ENCODE peak calls at places on chromosomes 1 and 21, in five cellular contexts. N is body of pancreas, O is uterus, Z is spleen, D is ovary. M is an unnamed sample. For H3K36me3, the result is how much of the 10 kb centered on the place peaks cover.

GRCh38 chr1:41358152-41358937 is 2.9 kb upstream of the FOXO6 start:
- DNase-seq in N (no peak), O (peak), Z (peak), D (peak), M (peak)

GRCh38 chr1:17539526-17540254 is at the start of gene ARHGEF10L:
- DNase-seq in N (peak), O (no peak), Z (no peak), D (peak), M (peak)

GRCh38 chr1:30670195-30671060 is 53.0 kb downstream of the MATN1 start:
- DNase-seq in N (peak), O (peak), Z (peak), D (no peak), M (no peak)

GRCh38 chr1:153518562-153518961 is 17.2 kb downstream of the S100A6 start:
- DNase-seq in N (no peak), O (no peak), Z (no peak), D (no peak), M (no peak)

GRCh38 chr1:226681652-226682493 is 57.2 kb downstream of the ITPKB start:
- DNase-seq in N (no peak), O (no peak), Z (no peak), D (no peak), M (no peak)

GRCh38 chr1:85571830-85572229 is 8.7 kb upstream of the CCN1 start:
- DNase-seq in N (no peak), O (no peak), Z (no peak), D (no peak), M (no peak)

GRCh38 chr1:159922499-159923202 is 2.7 kb downstream of the TAGLN2 start:
- DNase-seq in N (peak), O (peak), Z (peak), D (peak), M (peak)

GRCh38 chr21:38254970-38255369 is 1.8 kb upstream of the KCNJ15 start:
- DNase-seq in N (no peak), O (no peak), Z (no peak), D (no peak), M (no peak)

GRCh38 chr1:85199667-85200366 is 999 bp downstream of the SYDE2 start:
- DNase-seq in N (peak), O (no peak), Z (no peak), D (no peak), M (no peak)

GRCh38 chr1:14915356-14916054 is 238.0 kb upstream of the TMEM51 start:
- DNase-seq in N (peak), O (peak), Z (no peak), D (peak), M (peak)

GRCh38 chr1:230191079-230191478 is 124.0 kb downstream of the GALNT2 start:
- DNase-seq in N (peak), O (peak), Z (no peak), D (peak), M (peak)

GRCh38 chr21:46570119-46570518 is 34.8 kb downstream of the S100B start:
- DNase-seq in N (no peak), O (no peak), Z (no peak), D (no peak), M (no peak)

GRCh38 chr1:101148987-101149386 is 87.8 kb upstream of the S1PR1 start:
- DNase-seq in N (no peak), O (no peak), Z (no peak), D (no peak), M (no peak)

GRCh38 chr1:182430263-182431068 is 19.5 kb upstream of the RGSL1 start:
- DNase-seq in N (no peak), O (no peak), Z (no peak), D (no peak), M (no peak)

GRCh38 chr1:162151900-162152829 is 82.7 kb downstream of the NOS1AP start:
- DNase-seq in N (no peak), O (no peak), Z (peak), D (no peak), M (no peak)

GRCh38 chr1:27335506-27336422 is 6.1 kb upstream of the SYTL1 start:
- DNase-seq in N (no peak), O (no peak), Z (no peak), D (no peak), M (peak)

GRCh38 chr1:147084273-147085096 is 87.8 kb downstream of the PRKAB2 start:
- DNase-seq in N (peak), O (peak), Z (peak), D (peak), M (peak)
- TF ChIP-seq POLR2A in N (peak), O (no peak), Z (no peak), D (no peak), M (no peak)

DNA sequence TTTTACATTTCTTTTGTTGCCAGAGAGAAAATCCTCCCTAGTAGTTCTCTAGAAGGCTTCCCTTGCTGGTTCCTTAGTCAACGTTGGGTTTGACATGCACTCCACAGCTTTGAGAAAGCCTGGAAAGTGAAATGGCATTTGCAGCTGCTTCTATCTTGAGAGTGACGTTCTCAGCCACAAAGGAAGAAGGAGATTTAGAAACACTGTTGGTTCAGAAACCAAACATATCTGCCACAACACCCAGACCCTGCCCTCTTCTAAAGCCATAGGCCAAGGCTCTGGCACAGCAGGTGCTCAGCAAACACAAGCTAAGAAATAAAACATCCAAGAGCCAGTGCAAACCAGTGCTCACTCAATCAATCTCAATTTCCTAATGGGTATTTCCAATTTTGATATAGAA is 121.4 kb downstream of the CCDC185 start:
- DNase-seq in N (no peak), O (no peak), Z (no peak), D (no peak), M (no peak)
- H3K4me3 ChIP-seq in N (no peak), O (no peak), Z (no peak), D (no peak), M (no peak)

DNA sequence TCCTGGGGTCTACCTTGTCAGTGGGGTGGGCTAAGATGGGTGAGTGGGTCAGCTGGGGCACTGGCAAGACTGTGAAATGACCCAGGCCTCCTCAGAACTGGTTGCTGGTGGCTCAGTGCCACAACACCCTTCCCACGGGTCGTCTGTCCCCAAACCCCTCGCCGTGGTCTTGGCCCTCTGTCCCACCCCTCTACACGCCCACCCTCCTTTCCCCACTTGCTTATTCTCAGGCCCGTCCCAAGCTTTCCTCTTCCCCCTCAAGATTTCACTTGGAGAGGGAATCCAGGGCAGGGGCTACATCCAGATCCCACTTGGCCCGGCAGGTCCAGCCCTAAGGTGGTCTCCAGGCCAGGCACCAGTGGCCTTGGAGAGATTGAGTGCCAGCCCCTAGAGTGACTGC is 16.7 kb downstream of the CSF1 start:
- DNase-seq in N (no peak), O (no peak), Z (no peak), D (peak), M (no peak)
- H3K36me3 ChIP-seq in N (under half), O (under half), Z (half or more), D (under half), M (half or more)

GRCh38 chr1:196611873-196612272 is 3.6 kb upstream of the KCNT2 start:
- DNase-seq in N (no peak), O (no peak), Z (no peak), D (no peak), M (no peak)

GRCh38 chr1:196609114-196609737 is 986 bp upstream of the KCNT2 start:
- DNase-seq in N (no peak), O (no peak), Z (no peak), D (no peak), M (no peak)

GRCh38 chr1:196607940-196608339 is 300 bp downstream of the KCNT2 start:
- DNase-seq in N (no peak), O (no peak), Z (no peak), D (no peak), M (no peak)

GRCh38 chr1:196603651-196604050 is 4.6 kb downstream of the KCNT2 start:
- DNase-seq in N (no peak), O (no peak), Z (no peak), D (no peak), M (no peak)

GRCh38 chr1:196608401-196609113 is at the start of gene KCNT2:
- DNase-seq in N (peak), O (peak), Z (peak), D (peak), M (peak)
- TF ChIP-seq POLR2A in N (no peak), O (no peak), Z (no peak), D (peak), M (no peak)

DNA sequence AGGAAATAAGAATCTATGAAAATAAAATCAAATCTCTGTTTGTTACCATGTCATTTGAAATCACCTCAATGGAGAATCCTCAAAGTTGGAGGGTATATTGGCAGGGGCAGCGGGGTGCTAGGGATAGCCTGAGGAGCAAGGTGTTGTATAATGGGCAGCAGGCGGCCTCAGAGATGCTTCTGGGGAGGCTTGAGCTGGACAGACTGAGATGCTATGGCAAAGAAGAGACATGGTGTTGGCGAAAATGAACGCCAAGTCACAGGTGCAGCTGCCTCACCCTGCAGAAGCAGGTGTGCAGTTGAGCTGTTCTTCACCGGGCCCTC is 3.1 kb upstream of the SLC1A7 start:
- DNase-seq in N (no peak), O (no peak), Z (no peak), D (no peak), M (no peak)
- H3K4me3 ChIP-seq in N (no peak), O (no peak), Z (no peak), D (no peak), M (no peak)

GRCh38 chr21:41241341-41241740 is 73.4 kb downstream of the BACE2 start:
- DNase-seq in N (no peak), O (no peak), Z (no peak), D (no peak), M (no peak)

GRCh38 chr21:41245509-41246135 is 71.0 kb upstream of the FAM3B start:
- DNase-seq in N (no peak), O (no peak), Z (no peak), D (no peak), M (no peak)

GRCh38 chr21:41242238-41242829 is 74.3 kb upstream of the FAM3B start:
- DNase-seq in N (no peak), O (no peak), Z (no peak), D (no peak), M (no peak)

GRCh38 chr21:41240040-41240439 is 72.1 kb downstream of the BACE2 start:
- DNase-seq in N (no peak), O (no peak), Z (no peak), D (no peak), M (no peak)

GRCh38 chr21:41243107-41243506 is 73.5 kb upstream of the FAM3B start:
- DNase-seq in N (no peak), O (no peak), Z (no peak), D (no peak), M (no peak)
- H3K36me3 ChIP-seq in N (under half), O (under half), Z (under half), D (under half), M (under half)

GRCh38 chr1:200409761-200410565 is at the start of gene ZNF281:
- DNase-seq in N (peak), O (peak), Z (peak), D (peak), M (peak)
- TF ChIP-seq POLR2A in N (peak), O (peak), Z (peak), D (no peak), M (peak)

GRCh38 chr1:183676515-183677189 is 23.5 kb upstream of the APOBEC4 start:
- DNase-seq in N (no peak), O (no peak), Z (no peak), D (no peak), M (no peak)

GRCh38 chr1:183674339-183674738 is 21.2 kb upstream of the APOBEC4 start:
- DNase-seq in N (no peak), O (no peak), Z (no peak), D (peak), M (peak)

GRCh38 chr1:183675381-183675780 is 22.3 kb upstream of the APOBEC4 start:
- DNase-seq in N (no peak), O (no peak), Z (no peak), D (no peak), M (no peak)

GRCh38 chr1:183673605-183674150 is 20.6 kb upstream of the APOBEC4 start:
- DNase-seq in N (no peak), O (no peak), Z (no peak), D (no peak), M (no peak)

DNA sequence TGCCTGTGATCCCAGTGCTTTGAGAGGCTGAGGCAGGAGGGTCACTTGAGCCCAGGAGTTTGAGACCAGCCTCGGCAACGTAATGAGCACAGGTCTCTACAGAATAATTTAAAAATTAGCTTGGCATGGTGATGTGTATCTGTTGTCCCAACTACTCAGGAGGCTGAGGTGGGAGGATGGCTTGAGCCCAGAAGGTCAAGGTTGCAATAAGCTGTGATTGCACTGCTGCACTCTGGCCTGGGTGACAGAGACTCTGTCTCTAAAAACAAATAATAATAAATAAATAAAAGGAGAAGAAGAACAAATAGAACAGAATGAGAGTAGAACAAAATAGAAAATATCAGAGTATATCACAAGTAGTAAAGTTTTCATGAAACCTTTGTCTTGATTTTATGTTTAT is 22.8 kb upstream of the APOBEC4 start:
- DNase-seq in N (no peak), O (no peak), Z (no peak), D (no peak), M (no peak)
- H3K4me3 ChIP-seq in N (no peak), O (no peak), Z (no peak), D (no peak), M (no peak)

DNA sequence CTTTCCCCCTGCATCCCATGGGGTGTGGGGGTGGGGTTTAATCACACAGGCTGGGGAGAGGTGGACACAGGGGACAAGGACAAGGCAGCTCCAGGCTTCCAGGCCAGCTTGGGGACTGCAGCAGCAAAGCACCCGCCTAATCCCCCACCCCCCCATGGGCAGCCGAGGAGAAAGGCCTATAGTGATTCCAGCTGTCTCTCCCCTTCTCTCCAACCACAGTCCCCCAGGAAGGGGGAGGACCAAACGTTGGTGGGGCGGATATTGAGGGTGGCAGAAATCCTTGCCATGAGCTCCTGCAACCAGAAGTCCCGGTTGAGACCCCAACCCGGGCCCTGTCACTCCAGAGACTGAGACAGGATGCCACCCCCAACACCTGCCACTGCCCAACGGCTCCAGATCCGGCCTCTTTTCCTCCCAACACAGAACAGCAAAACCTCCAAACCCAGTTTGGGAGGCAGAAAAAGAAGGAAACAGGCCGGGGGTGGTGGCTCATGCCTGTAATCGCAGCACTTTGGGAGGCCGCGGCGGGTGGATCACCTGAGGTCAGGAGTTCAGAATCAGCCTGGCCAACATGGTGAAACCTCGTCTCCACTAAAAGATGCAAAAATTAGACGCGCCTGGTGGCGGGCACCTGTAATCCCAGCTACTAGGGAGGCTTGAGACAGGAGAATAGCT is 1.7 kb downstream of the EPHA2 start:
- DNase-seq in N (no peak), O (no peak), Z (no peak), D (no peak), M (no peak)
- H3K36me3 ChIP-seq in N (under half), O (under half), Z (under half), D (under half), M (under half)

M was measured in heart left ventricle.